ENCODE peak calls at places on chromosome 10, in six cellular contexts. M is stimulated activated CD4-positive, alpha-beta T cell treated with anti-CD3 and anti-CD28 coated beads, Interleukin-15, amount 100 ng/mL, for 24 hours; K is cerebellum; L is EH; F is PC-9; X is body of pancreas. Z is an unnamed sample.

GRCh38 chr10:100652406-100653130 is 92.8 kb upstream of the PAX2 start:
- DNase-seq in M (no peak), X (no peak), L (no peak), F (no peak), K (no peak), Z (no peak)

GRCh38 chr10:99370993-99371392 is 41.8 kb downstream of the CNNM1 start:
- DNase-seq in K (peak), L (peak), X (peak), F (no peak), M (peak), Z (peak)

GRCh38 chr10:71834343-71834674 is 16.7 kb downstream of the PSAP start:
- DNase-seq in M (no peak), F (no peak), L (no peak), X (no peak), K (no peak), Z (no peak)

GRCh38 chr10:126511917-126512487 is 123.7 kb upstream of the ADAM12 start:
- DNase-seq in M (no peak), K (no peak), F (no peak), X (peak), L (no peak), Z (no peak)

GRCh38 chr10:34658934-34659333 is 156.2 kb downstream of the PARD3 start:
- DNase-seq in X (no peak), K (no peak), L (no peak), F (no peak), M (no peak), Z (no peak)

GRCh38 chr10:129816702-129817101 is 147.4 kb downstream of the EBF3 start:
- DNase-seq in X (no peak), L (no peak), M (no peak), F (no peak), K (no peak), Z (no peak)

GRCh38 chr10:68315582-68315981 is 16.3 kb upstream of the HNRNPH3 start:
- DNase-seq in X (no peak), F (no peak), K (no peak), M (no peak), L (no peak), Z (no peak)

GRCh38 chr10:61750943-61751471 is 88.3 kb downstream of the CABCOCO1 start:
- DNase-seq in F (peak), M (peak), X (peak), L (peak), K (no peak), Z (peak)

GRCh38 chr10:109886037-109886787 is 37.1 kb downstream of the XPNPEP1 start:
- DNase-seq in M (no peak), X (no peak), F (no peak), L (no peak), K (no peak), Z (no peak)

GRCh38 chr10:30215631-30216030 is 133.4 kb downstream of the MTPAP start:
- DNase-seq in F (no peak), L (no peak), X (peak), M (no peak), K (no peak), Z (no peak)

GRCh38 chr10:18214692-18215563 is 74.7 kb downstream of the CACNB2 start:
- DNase-seq in F (peak), X (peak), M (peak), L (peak), K (peak), Z (peak)

GRCh38 chr10:124619195-124619594 is 125.0 kb downstream of the FAM53B start:
- DNase-seq in L (no peak), X (no peak), M (no peak), K (no peak), F (peak), Z (peak)

GRCh38 chr10:132591166-132591971 is 53.8 kb downstream of the INPP5A start:
- DNase-seq in M (no peak), L (peak), K (no peak), X (peak), F (peak), Z (no peak)

GRCh38 chr10:100972904-100973535 is 3.7 kb downstream of the SEMA4G start:
- DNase-seq in X (no peak), M (no peak), K (no peak), F (no peak), L (no peak), Z (no peak)

GRCh38 chr10:14608381-14609001 is 166.2 kb downstream of the FAM107B start:
- DNase-seq in F (no peak), M (no peak), X (peak), K (no peak), L (no peak), Z (no peak)

GRCh38 chr10:49666054-49666453 is 13.4 kb upstream of the C10orf53 start:
- DNase-seq in F (no peak), K (no peak), M (no peak), X (no peak), L (no peak), Z (no peak)

Z was measured in activated CD8-positive, alpha-beta T cell treated with anti-CD3 and anti-CD28 coated beads for 36 hours.